ENCODE peak calls at places on chromosomes 13 and 19, in nine cellular contexts. J is CD8-positive, alpha-beta memory T cell; R is heart right ventricle; A is A549; S is AG04450; W is kidney epithelial cell; T is tibial nerve; C is brain microvascular endothelial cell; B is lung. U is an unnamed sample.

GRCh38 chr19:18470153-18470552 is 32.2 kb upstream of the ISYNA1 start:
- DNase-seq in W (no peak), A (no peak), T (no peak), C (no peak), S (no peak), R (no peak), J (no peak), B (no peak), U (no peak)

GRCh38 chr19:13195678-13196077 is 45.5 kb downstream of the IER2 start:
- DNase-seq in T (no peak), R (no peak), S (no peak), A (no peak), J (peak), B (peak), W (no peak), C (no peak), U (no peak)

GRCh38 chr13:104286566-104287290 is 1220.5 kb upstream of the SLC10A2 start:
- DNase-seq in J (no peak), R (no peak), T (no peak), W (peak), C (no peak), B (no peak), S (no peak), A (no peak), U (no peak)

GRCh38 chr13:44243198-44243852 is 130.3 kb upstream of the SERP2 start:
- DNase-seq in J (no peak), S (no peak), T (no peak), A (no peak), C (peak), B (no peak), W (peak), R (peak), U (no peak)

GRCh38 chr13:72198967-72199601 is 332.1 kb upstream of the DACH1 start:
- DNase-seq in J (no peak), A (no peak), S (no peak), R (no peak), C (no peak), T (no peak), B (no peak), W (no peak), U (no peak)

GRCh38 chr13:96822900-96823299 is 171.4 kb downstream of the OXGR1 start:
- DNase-seq in J (no peak), A (peak), R (no peak), S (no peak), C (no peak), W (no peak), T (no peak), B (no peak), U (peak)

GRCh38 chr19:2887391-2887914 is 13.3 kb upstream of the ZNF57 start:
- DNase-seq in T (no peak), B (no peak), W (no peak), A (peak), J (peak), R (no peak), C (peak), S (peak), U (peak)

GRCh38 chr19:50796128-50796633 is 6.0 kb downstream of the ACP4 start:
- DNase-seq in J (no peak), B (no peak), A (no peak), W (no peak), S (no peak), C (no peak), T (no peak), R (no peak), U (no peak)

GRCh38 chr13:47251771-47252170 is 354.9 kb upstream of the HTR2A start:
- DNase-seq in B (no peak), W (no peak), T (no peak), A (no peak), J (no peak), S (no peak), C (no peak), R (no peak), U (no peak)

GRCh38 chr19:8654591-8655339 is 24.3 kb downstream of the NFILZ start:
- DNase-seq in W (no peak), A (peak), J (peak), B (peak), R (no peak), S (no peak), T (no peak), C (no peak), U (no peak)

GRCh38 chr13:42119875-42120274 is 71.4 kb downstream of the DGKH start:
- DNase-seq in W (no peak), R (no peak), B (no peak), A (no peak), J (no peak), S (no peak), C (no peak), T (no peak), U (no peak)

GRCh38 chr13:31504918-31505317 is 234.4 kb upstream of the RXFP2 start:
- DNase-seq in R (no peak), B (no peak), T (no peak), A (no peak), W (no peak), J (no peak), C (no peak), S (no peak), U (no peak)

GRCh38 chr19:50535672-50536071 is 22.0 kb upstream of the ASPDH start:
- DNase-seq in J (no peak), A (no peak), R (no peak), W (no peak), T (no peak), B (no peak), S (no peak), C (no peak), U (no peak)

GRCh38 chr19:18763674-18764590 is 27.2 kb downstream of the COMP start:
- DNase-seq in W (peak), B (peak), J (no peak), T (no peak), A (no peak), C (peak), S (no peak), R (no peak), U (peak)

GRCh38 chr13:114311908-114312307 is 2.4 kb upstream of the CHAMP1 start:
- DNase-seq in S (no peak), B (no peak), A (no peak), R (no peak), W (no peak), J (no peak), C (no peak), T (no peak), U (no peak)

GRCh38 chr19:40398417-40399056 is 8.6 kb upstream of the HIPK4 start:
- DNase-seq in S (no peak), T (no peak), B (peak), W (peak), R (no peak), J (peak), A (no peak), C (peak), U (no peak)

GRCh38 chr13:110333837-110334236 is 26.8 kb downstream of the COL4A2 start:
- DNase-seq in B (no peak), S (no peak), C (no peak), W (no peak), J (no peak), R (no peak), A (no peak), T (no peak), U (no peak)

GRCh38 chr19:3132971-3133792 is 2.7 kb upstream of the GNA15 start:
- DNase-seq in S (no peak), T (no peak), J (peak), B (no peak), C (peak), A (no peak), R (no peak), W (peak), U (no peak)

GRCh38 chr19:30403583-30403982 is 31.4 kb downstream of the ZNF536 start:
- DNase-seq in W (no peak), R (no peak), C (no peak), J (no peak), T (no peak), B (no peak), A (no peak), S (no peak), U (no peak)

GRCh38 chr19:53002479-53002878 is 11.2 kb upstream of the ERVV-1 start:
- DNase-seq in J (no peak), R (no peak), T (no peak), A (no peak), B (no peak), W (no peak), C (no peak), S (no peak), U (no peak)

GRCh38 chr19:33785795-33786194 is 10.9 kb upstream of the KCTD15 start:
- DNase-seq in W (no peak), J (no peak), B (no peak), S (no peak), C (no peak), R (no peak), T (no peak), A (no peak), U (no peak)

GRCh38 chr19:5891938-5892771 is 11.4 kb downstream of the NDUFA11 start:
- DNase-seq in B (no peak), A (peak), R (no peak), C (peak), S (no peak), J (no peak), W (no peak), T (no peak), U (no peak)

GRCh38 chr13:102846261-102847015 is 606 bp downstream of the ERCC5 start:
- DNase-seq in J (peak), T (no peak), S (no peak), W (no peak), R (peak), B (peak), A (peak), C (peak), U (no peak)

GRCh38 chr19:45195764-45196163 is 17.2 kb downstream of the BLOC1S3 start:
- DNase-seq in T (no peak), A (no peak), R (no peak), J (no peak), B (no peak), W (no peak), S (no peak), C (no peak), U (no peak)

GRCh38 chr19:11018179-11018578 is 57.3 kb downstream of the SMARCA4 start:
- DNase-seq in C (no peak), S (no peak), A (no peak), J (no peak), W (peak), T (no peak), B (no peak), R (no peak), U (no peak)

GRCh38 chr19:55304279-55304978 is 20.6 kb downstream of the BRSK1 start:
- DNase-seq in R (no peak), C (no peak), T (no peak), W (no peak), S (no peak), J (no peak), A (peak), B (no peak), U (no peak)

GRCh38 chr19:32227561-32228165 is 117.7 kb upstream of the ZNF507 start:
- DNase-seq in S (no peak), J (no peak), B (no peak), R (no peak), C (no peak), A (no peak), W (no peak), T (no peak), U (no peak)

GRCh38 chr19:42683917-42684513 is 56.3 kb downstream of the PSG3 start:
- DNase-seq in R (no peak), C (peak), W (no peak), B (no peak), A (peak), J (no peak), S (no peak), T (no peak), U (no peak)

GRCh38 chr13:72643339-72643989 is 84.0 kb downstream of the MZT1 start:
- DNase-seq in A (peak), R (peak), C (peak), B (peak), J (peak), T (peak), S (peak), W (no peak), U (no peak)

GRCh38 chr19:11142528-11143171 is 12.9 kb downstream of the SPC24 start:
- DNase-seq in W (peak), B (peak), C (peak), T (peak), J (no peak), A (peak), S (peak), R (peak), U (peak)

GRCh38 chr13:28429685-28430290 is 65.1 kb downstream of the FLT1 start:
- DNase-seq in W (no peak), T (no peak), A (no peak), C (no peak), J (no peak), S (no peak), B (no peak), R (no peak), U (no peak)

GRCh38 chr13:41383400-41383799 is 72.3 kb downstream of the NAA16 start:
- DNase-seq in C (no peak), T (no peak), B (no peak), R (no peak), J (no peak), W (no peak), S (no peak), A (no peak), U (no peak)

GRCh38 chr19:35903550-35904179 is 1.3 kb downstream of the HCST start:
- DNase-seq in C (peak), W (peak), B (peak), S (no peak), J (peak), R (peak), A (peak), T (peak), U (no peak)

GRCh38 chr19:17114414-17114831 is 38.8 kb downstream of the MYO9B start:
- DNase-seq in J (no peak), S (no peak), W (no peak), T (no peak), C (no peak), A (no peak), R (no peak), B (no peak), U (no peak)

GRCh38 chr19:44712864-44713515 is 14.0 kb downstream of the CEACAM16 start:
- DNase-seq in T (no peak), J (no peak), C (no peak), S (no peak), A (no peak), W (no peak), B (no peak), R (no peak), U (no peak)

GRCh38 chr13:79777504-79777903 is 296.5 kb downstream of the NDFIP2 start:
- DNase-seq in A (no peak), B (no peak), J (no peak), T (no peak), C (no peak), W (no peak), S (no peak), R (no peak), U (no peak)

GRCh38 chr13:79776538-79776937 is 295.6 kb downstream of the NDFIP2 start:
- DNase-seq in S (no peak), C (no peak), A (no peak), J (no peak), T (no peak), B (no peak), W (no peak), R (no peak), U (no peak)

GRCh38 chr13:79780240-79780639 is 299.3 kb downstream of the NDFIP2 start:
- DNase-seq in A (no peak), R (no peak), T (no peak), J (no peak), S (no peak), B (no peak), C (peak), W (no peak), U (no peak)

GRCh38 chr13:79779761-79780160 is 298.8 kb downstream of the NDFIP2 start:
- DNase-seq in S (no peak), W (no peak), A (no peak), J (no peak), R (no peak), T (peak), C (no peak), B (no peak), U (no peak)

GRCh38 chr13:79779061-79779460 is 298.1 kb downstream of the NDFIP2 start:
- DNase-seq in C (no peak), A (no peak), B (no peak), J (no peak), R (no peak), S (no peak), T (no peak), W (no peak), U (no peak)
- H3K4me3 ChIP-seq in C (no peak), A (no peak), B (no peak), J (no peak), R (no peak), S (no peak), T (no peak), W (no peak), U (no peak)

GRCh38 chr19:38484747-38485146 is 51.3 kb downstream of the RYR1 start:
- DNase-seq in A (no peak), B (no peak), C (no peak), T (no peak), R (no peak), W (no peak), J (no peak), S (no peak), U (no peak)

GRCh38 chr19:38486731-38487336 is 53.3 kb downstream of the RYR1 start:
- DNase-seq in W (no peak), T (no peak), A (no peak), B (no peak), J (no peak), C (no peak), R (no peak), S (no peak), U (no peak)

GRCh38 chr19:38485541-38486285 is 52.2 kb downstream of the RYR1 start:
- DNase-seq in B (no peak), J (no peak), S (no peak), W (no peak), A (no peak), R (no peak), C (no peak), T (no peak), U (no peak)

GRCh38 chr19:38482496-38482895 is 49.0 kb downstream of the RYR1 start:
- DNase-seq in C (no peak), W (no peak), J (no peak), S (no peak), T (no peak), A (no peak), R (no peak), B (no peak), U (no peak)

DNA sequence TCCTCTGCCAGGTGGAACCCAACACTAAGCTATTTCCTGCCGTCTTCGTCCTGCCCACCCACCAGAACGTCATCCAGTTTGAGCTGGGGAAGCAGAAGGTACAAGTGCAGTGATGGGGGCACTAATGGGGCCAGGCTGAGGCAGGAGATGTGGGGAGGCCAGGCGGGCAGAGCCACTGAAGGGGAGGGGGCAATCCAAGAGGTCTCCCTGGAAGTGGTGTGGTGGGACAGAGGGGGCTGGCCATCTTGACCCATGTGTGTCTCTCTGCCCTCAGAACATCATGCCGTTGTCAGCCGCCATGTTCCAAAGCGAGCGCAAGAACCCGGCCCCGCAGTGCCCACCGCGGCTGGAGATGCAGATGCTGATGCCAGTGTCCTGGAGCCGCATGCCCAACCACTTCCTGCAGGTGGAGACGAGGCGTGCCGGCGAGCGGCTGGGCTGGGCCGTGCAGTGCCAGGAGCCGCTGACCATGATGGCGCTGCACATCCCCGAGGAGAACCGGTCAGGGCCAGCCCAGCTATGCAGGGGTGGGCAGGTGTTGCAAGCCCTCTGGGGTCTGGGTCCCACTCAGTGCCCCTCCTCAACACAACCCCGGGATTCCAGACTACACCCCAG is 49.6 kb downstream of the RYR1 start:
- DNase-seq in S (no peak), A (no peak), T (no peak), R (no peak), C (no peak), J (no peak), W (no peak), B (no peak), U (no peak)
- H3K4me3 ChIP-seq in S (no peak), A (no peak), T (no peak), R (no peak), C (no peak), J (no peak), W (no peak), B (no peak), U (no peak)

GRCh38 chr13:48641404-48641803 is 12.3 kb upstream of the CYSLTR2 start:
- DNase-seq in B (no peak), S (no peak), T (no peak), C (no peak), W (no peak), J (no peak), R (no peak), A (no peak), U (no peak)
- H3K4me3 ChIP-seq in B (no peak), S (no peak), T (no peak), C (no peak), W (no peak), J (no peak), R (no peak), A (no peak), U (no peak)

GRCh38 chr13:40379186-40379585 is 287.3 kb downstream of the FOXO1 start:
- DNase-seq in A (no peak), J (no peak), B (no peak), S (no peak), R (no peak), C (no peak), T (no peak), W (no peak), U (no peak)

GRCh38 chr13:40376296-40376849 is 290.1 kb downstream of the FOXO1 start:
- DNase-seq in J (no peak), R (no peak), T (no peak), W (no peak), A (no peak), C (no peak), S (no peak), B (no peak), U (no peak)

GRCh38 chr13:40375522-40376171 is 290.8 kb downstream of the FOXO1 start:
- DNase-seq in A (no peak), S (no peak), C (no peak), R (no peak), J (no peak), W (no peak), B (no peak), T (peak), U (no peak)

GRCh38 chr13:40377783-40378182 is 288.7 kb downstream of the FOXO1 start:
- DNase-seq in A (no peak), W (peak), J (no peak), C (peak), S (no peak), T (no peak), B (no peak), R (no peak), U (peak)

DNA sequence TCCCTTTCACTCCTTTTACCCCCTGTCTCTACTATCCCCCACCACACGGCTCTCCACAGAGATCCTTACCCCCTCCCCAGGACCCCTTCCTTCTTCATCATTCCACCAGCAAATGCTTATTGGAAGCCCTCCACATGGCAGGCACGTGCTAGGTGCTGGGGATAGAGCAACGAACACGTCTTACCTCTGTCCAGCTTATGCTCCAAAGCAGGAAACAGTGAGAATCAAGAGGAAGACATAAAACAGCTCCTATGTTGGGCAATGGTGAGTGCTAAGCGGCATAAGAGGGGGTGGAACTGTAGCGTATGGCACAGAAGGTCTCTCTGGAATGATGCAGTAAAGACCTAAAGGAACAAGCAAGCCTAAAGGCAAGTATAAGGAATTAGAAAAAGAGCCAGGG is 289.6 kb downstream of the FOXO1 start:
- DNase-seq in B (no peak), J (no peak), C (no peak), A (no peak), W (no peak), T (no peak), S (no peak), R (no peak), U (no peak)
- H3K4me3 ChIP-seq in B (no peak), J (no peak), C (no peak), A (no peak), W (no peak), T (peak), S (no peak), R (no peak), U (no peak)

DNA sequence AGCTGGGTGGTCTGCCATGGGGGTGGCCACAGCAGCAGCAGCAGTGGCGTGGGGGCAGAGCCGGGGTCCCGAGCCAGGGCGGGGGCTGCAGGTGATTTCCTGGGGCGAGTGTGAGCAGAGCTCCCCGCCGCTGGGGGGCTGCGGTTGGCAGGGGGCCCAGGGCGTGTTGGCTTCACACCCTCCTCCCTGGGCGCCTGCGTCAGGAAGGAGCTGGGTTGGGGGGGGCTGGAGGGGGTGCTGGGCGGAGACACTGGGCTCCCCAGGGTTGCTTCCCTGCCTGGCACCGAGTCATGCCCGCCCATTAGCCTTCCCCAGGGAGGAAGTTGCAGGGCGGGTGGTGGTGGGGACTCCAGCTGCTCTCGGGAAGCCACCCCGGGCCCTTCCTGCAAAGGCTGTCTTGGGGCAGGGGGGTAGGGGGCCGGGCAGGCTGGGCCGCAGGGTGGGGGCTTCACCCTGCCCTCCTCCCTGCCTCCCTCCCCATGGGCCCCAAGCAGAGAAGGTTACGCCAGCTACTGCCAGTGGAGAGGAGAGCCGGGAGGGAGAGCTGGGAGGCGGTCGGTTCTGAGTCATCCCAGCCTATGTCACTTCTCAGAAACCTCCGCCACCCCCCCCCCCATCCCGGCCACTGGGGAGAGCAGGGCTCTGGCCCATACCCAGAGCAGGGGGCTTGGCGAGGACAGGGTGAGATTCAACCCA is 4.6 kb downstream of the MIDN start:
- DNase-seq in A (no peak), T (peak), B (peak), C (peak), W (peak), J (peak), S (peak), R (peak), U (peak)
- H3K4me3 ChIP-seq in A (peak), T (peak), B (peak), C (peak), W (peak), J (peak), S (peak), R (peak), U (peak)

U was measured in retinal pigment epithelial cell.